ENCODE peak calls at places on chromosomes 6 and 20, in six cellular contexts. One of them, this sample, is unnamed.

GRCh38 chr20:33561981-33562601 is 72.2 kb downstream of the CBFA2T2 start:
- DNase-seq in cardiac fibroblast: peak; percentile 94
- DNase-seq in WTC11: no peak
- DNase-seq in AG04450: peak; percentile 81
- DNase-seq in mesothelial cell of epicardium: peak; percentile 45
- DNase-seq in heart left ventricle: peak; percentile 72
- DNase-seq in this sample: no peak

GRCh38 chr6:168433898-168434297 is 7.1 kb upstream of the SMOC2 start:
- DNase-seq in WTC11: no peak
- DNase-seq in AG04450: no peak
- DNase-seq in heart left ventricle: no peak
- DNase-seq in mesothelial cell of epicardium: peak; percentile 16
- DNase-seq in cardiac fibroblast: no peak
- DNase-seq in this sample: no peak

GRCh38 chr6:116070990-116071389 is 10.3 kb upstream of the FRK start:
- DNase-seq in mesothelial cell of epicardium: no peak
- DNase-seq in heart left ventricle: no peak
- DNase-seq in cardiac fibroblast: no peak
- DNase-seq in WTC11: no peak
- DNase-seq in AG04450: no peak
- DNase-seq in this sample: no peak

GRCh38 chr6:113920663-113921267 is 50.2 kb downstream of the HDAC2 start:
- DNase-seq in WTC11: no peak
- DNase-seq in cardiac fibroblast: no peak
- DNase-seq in AG04450: no peak
- DNase-seq in mesothelial cell of epicardium: no peak
- DNase-seq in heart left ventricle: no peak
- DNase-seq in this sample: no peak

GRCh38 chr6:74931567-74931966 is 274.3 kb downstream of the COL12A1 start:
- DNase-seq in AG04450: peak; percentile 47
- DNase-seq in cardiac fibroblast: peak; percentile 56
- DNase-seq in heart left ventricle: no peak
- DNase-seq in mesothelial cell of epicardium: no peak
- DNase-seq in WTC11: no peak
- DNase-seq in this sample: no peak

GRCh38 chr20:6061544-6061943 is 7.7 kb upstream of the LRRN4 start:
- DNase-seq in AG04450: no peak
- DNase-seq in mesothelial cell of epicardium: no peak
- DNase-seq in cardiac fibroblast: no peak
- DNase-seq in heart left ventricle: no peak
- DNase-seq in WTC11: no peak
- DNase-seq in this sample: no peak

GRCh38 chr20:32052090-32052791 is at the start of gene HCK:
- DNase-seq in WTC11: no peak
- DNase-seq in heart left ventricle: peak; percentile 45
- DNase-seq in cardiac fibroblast: no peak
- DNase-seq in mesothelial cell of epicardium: no peak
- DNase-seq in AG04450: no peak
- DNase-seq in this sample: no peak

GRCh38 chr6:144285798-144286502 is 815 bp downstream of the UTRN start:
- DNase-seq in cardiac fibroblast: peak; percentile 63
- DNase-seq in heart left ventricle: peak; percentile 82
- DNase-seq in mesothelial cell of epicardium: peak; percentile 64
- DNase-seq in AG04450: no peak
- DNase-seq in WTC11: peak; percentile 63
- DNase-seq in this sample: peak; percentile 47

GRCh38 chr20:35007413-35007812 is 51.7 kb downstream of the MYH7B start:
- DNase-seq in AG04450: no peak
- DNase-seq in mesothelial cell of epicardium: no peak
- DNase-seq in WTC11: peak; percentile 6
- DNase-seq in heart left ventricle: no peak
- DNase-seq in cardiac fibroblast: no peak
- DNase-seq in this sample: no peak

GRCh38 chr20:59789641-59790040 is 143.8 kb downstream of the SYCP2 start:
- DNase-seq in WTC11: no peak
- DNase-seq in mesothelial cell of epicardium: peak; percentile 3
- DNase-seq in AG04450: no peak
- DNase-seq in heart left ventricle: no peak
- DNase-seq in cardiac fibroblast: no peak
- DNase-seq in this sample: no peak

GRCh38 chr6:127855542-127856159 is 45.2 kb downstream of the THEMIS start:
- DNase-seq in AG04450: no peak
- DNase-seq in cardiac fibroblast: peak; percentile 66
- DNase-seq in heart left ventricle: no peak
- DNase-seq in mesothelial cell of epicardium: no peak
- DNase-seq in WTC11: peak; percentile 11
- DNase-seq in this sample: no peak

GRCh38 chr6:11653028-11653583 is 115.6 kb downstream of the TMEM170B start:
- DNase-seq in mesothelial cell of epicardium: no peak
- DNase-seq in cardiac fibroblast: peak; percentile 91
- DNase-seq in AG04450: peak; percentile 83
- DNase-seq in heart left ventricle: no peak
- DNase-seq in WTC11: no peak
- DNase-seq in this sample: no peak

GRCh38 chr20:13139459-13140150 is 81.5 kb upstream of the ISM1 start:
- DNase-seq in heart left ventricle: no peak
- DNase-seq in mesothelial cell of epicardium: no peak
- DNase-seq in cardiac fibroblast: no peak
- DNase-seq in WTC11: no peak
- DNase-seq in AG04450: no peak
- DNase-seq in this sample: no peak

GRCh38 chr6:123610779-123611178 is 26.0 kb downstream of the TRDN start:
- DNase-seq in cardiac fibroblast: no peak
- DNase-seq in AG04450: no peak
- DNase-seq in mesothelial cell of epicardium: no peak
- DNase-seq in heart left ventricle: no peak
- DNase-seq in WTC11: no peak
- DNase-seq in this sample: no peak

GRCh38 chr6:46251583-46252339 is 81.0 kb upstream of the ENPP5 start:
- DNase-seq in WTC11: no peak
- DNase-seq in AG04450: no peak
- DNase-seq in cardiac fibroblast: no peak
- DNase-seq in heart left ventricle: no peak
- DNase-seq in mesothelial cell of epicardium: no peak
- DNase-seq in this sample: no peak

GRCh38 chr6:4712291-4712690 is 63.9 kb upstream of the CDYL start:
- DNase-seq in cardiac fibroblast: no peak
- DNase-seq in heart left ventricle: no peak
- DNase-seq in mesothelial cell of epicardium: no peak
- DNase-seq in AG04450: no peak
- DNase-seq in WTC11: no peak
- DNase-seq in this sample: no peak

GRCh38 chr20:43904195-43904594 is 10.5 kb upstream of the TOX2 start:
- DNase-seq in mesothelial cell of epicardium: no peak
- DNase-seq in heart left ventricle: no peak
- DNase-seq in cardiac fibroblast: no peak
- DNase-seq in AG04450: no peak
- DNase-seq in WTC11: peak; percentile 22
- DNase-seq in this sample: no peak

GRCh38 chr6:34852406-34853085 is 35.3 kb downstream of the TAF11 start:
- DNase-seq in mesothelial cell of epicardium: no peak
- DNase-seq in cardiac fibroblast: no peak
- DNase-seq in AG04450: no peak
- DNase-seq in heart left ventricle: no peak
- DNase-seq in WTC11: peak; percentile 25
- DNase-seq in this sample: no peak

GRCh38 chr6:155335265-155335664 is 21.0 kb upstream of the TFB1M start:
- DNase-seq in mesothelial cell of epicardium: no peak
- DNase-seq in cardiac fibroblast: no peak
- DNase-seq in WTC11: no peak
- DNase-seq in heart left ventricle: no peak
- DNase-seq in AG04450: no peak
- DNase-seq in this sample: no peak

GRCh38 chr6:155341130-155341828 is 27.0 kb upstream of the TFB1M start:
- DNase-seq in WTC11: no peak
- DNase-seq in heart left ventricle: no peak
- DNase-seq in mesothelial cell of epicardium: no peak
- DNase-seq in cardiac fibroblast: peak; percentile 35
- DNase-seq in AG04450: no peak
- DNase-seq in this sample: no peak

GRCh38 chr6:155344341-155345006 is 30.2 kb upstream of the TFB1M start:
- DNase-seq in heart left ventricle: no peak
- DNase-seq in AG04450: no peak
- DNase-seq in cardiac fibroblast: no peak
- DNase-seq in mesothelial cell of epicardium: no peak
- DNase-seq in WTC11: no peak
- DNase-seq in this sample: no peak

DNA sequence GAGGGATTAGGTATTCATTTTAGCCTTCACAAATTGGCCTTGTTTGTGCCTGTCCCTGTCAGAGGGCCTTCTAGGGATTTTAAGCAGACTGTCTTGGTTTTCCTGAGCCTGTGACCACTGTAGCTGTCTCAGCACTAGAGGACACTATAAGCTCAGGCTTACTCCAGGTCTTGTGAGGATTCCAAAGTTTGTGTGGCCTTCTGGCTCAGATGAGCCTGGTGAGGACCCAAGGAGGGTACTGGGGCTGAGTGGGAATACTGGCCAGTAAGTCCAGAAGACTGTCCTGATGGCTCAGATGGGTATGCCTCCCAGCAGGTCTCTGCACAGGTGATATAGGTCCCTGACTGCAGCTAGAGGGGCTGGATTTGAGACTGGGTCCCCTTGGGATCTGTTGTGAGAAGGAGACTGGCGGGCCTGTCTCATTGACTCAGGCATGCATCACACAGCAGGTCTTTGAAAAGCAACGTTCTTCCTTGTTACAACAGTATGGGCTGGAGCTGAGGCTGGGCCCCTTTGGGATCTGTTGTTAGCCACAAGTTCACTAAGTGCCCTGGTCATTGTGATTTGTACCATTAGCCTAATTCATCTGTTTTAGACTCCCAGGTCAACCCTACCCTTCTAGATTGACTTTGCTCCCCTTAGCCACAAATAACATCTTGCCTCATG is 26.3 kb upstream of the TFB1M start:
- DNase-seq in heart left ventricle: no peak
- DNase-seq in cardiac fibroblast: peak; percentile 50
- DNase-seq in mesothelial cell of epicardium: no peak
- DNase-seq in WTC11: no peak
- DNase-seq in AG04450: peak; percentile 10
- DNase-seq in this sample: no peak
- TF ChIP-seq CTCF in heart left ventricle: no peak
- TF ChIP-seq CTCF in cardiac fibroblast: peak; percentile 78
- TF ChIP-seq CTCF in mesothelial cell of epicardium: no peak
- TF ChIP-seq CTCF in WTC11: no peak
- TF ChIP-seq CTCF in AG04450: peak; percentile 54
- TF ChIP-seq CTCF in this sample: no peak

DNA sequence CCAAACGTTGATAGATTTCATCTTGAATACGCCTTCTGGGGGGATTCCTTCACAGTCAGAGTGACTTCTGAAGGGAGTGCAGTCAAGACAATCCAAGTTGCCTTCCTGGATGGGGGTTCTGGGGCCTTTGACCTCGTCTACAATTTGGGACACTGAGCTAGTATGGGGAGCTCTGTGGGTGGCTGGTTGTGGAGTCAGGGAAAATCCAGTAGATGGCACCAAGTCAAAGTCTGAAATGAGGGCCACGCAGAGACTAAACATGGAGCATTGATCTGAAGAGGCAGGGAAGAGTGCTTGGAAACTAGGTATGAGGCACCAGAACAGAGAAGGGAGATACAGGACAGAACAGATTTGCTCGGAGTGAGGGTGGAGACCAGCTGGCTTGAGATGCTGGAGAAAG is 43.6 kb upstream of the CCN6 start:
- DNase-seq in WTC11: no peak
- DNase-seq in heart left ventricle: no peak
- DNase-seq in AG04450: no peak
- DNase-seq in mesothelial cell of epicardium: no peak
- DNase-seq in cardiac fibroblast: no peak
- DNase-seq in this sample: no peak
- TF ChIP-seq CTCF in WTC11: no peak
- TF ChIP-seq CTCF in heart left ventricle: no peak
- TF ChIP-seq CTCF in AG04450: no peak
- TF ChIP-seq CTCF in mesothelial cell of epicardium: no peak
- TF ChIP-seq CTCF in cardiac fibroblast: peak; percentile 3
- TF ChIP-seq CTCF in this sample: no peak

DNA sequence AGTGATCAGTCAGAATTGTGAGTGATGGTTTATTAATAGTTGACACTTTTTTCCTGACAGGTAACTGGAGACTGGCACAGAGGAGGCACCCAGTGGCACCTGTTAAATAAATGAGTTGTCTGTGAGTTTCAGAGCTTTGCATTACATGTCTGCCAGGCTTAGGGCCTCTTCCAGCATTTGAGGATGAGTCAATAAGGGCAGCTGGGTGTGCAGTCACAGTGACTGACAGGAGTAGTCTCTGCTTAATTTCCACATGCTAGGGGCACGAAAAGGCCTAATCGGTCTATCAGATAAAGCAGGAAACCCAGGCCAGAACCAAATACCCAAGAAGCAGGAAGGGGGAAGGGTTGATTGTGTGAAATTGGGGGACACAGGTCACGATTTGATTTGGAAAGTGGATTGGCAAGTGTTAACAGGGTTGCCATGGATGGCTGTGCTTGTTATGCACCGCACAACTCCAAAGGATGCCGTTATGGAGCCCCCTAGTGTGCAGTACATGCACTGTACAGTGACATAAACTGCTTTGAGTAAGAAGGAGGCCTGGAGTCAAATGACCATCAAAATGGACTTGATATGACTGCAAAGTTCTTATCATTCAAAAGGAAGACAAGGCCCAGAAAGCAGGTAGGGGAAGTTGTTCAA is 111.9 kb upstream of the GGTLC1 start:
- DNase-seq in cardiac fibroblast: peak; percentile 78
- DNase-seq in AG04450: no peak
- DNase-seq in mesothelial cell of epicardium: no peak
- DNase-seq in WTC11: peak; percentile 50
- DNase-seq in heart left ventricle: peak; percentile 38
- DNase-seq in this sample: peak; percentile 51
- TF ChIP-seq CTCF in cardiac fibroblast: peak; percentile 85
- TF ChIP-seq CTCF in AG04450: peak; percentile 65
- TF ChIP-seq CTCF in mesothelial cell of epicardium: peak; percentile 44
- TF ChIP-seq CTCF in WTC11: peak; percentile 42
- TF ChIP-seq CTCF in heart left ventricle: peak; percentile 80
- TF ChIP-seq CTCF in this sample: peak; percentile 70

DNA sequence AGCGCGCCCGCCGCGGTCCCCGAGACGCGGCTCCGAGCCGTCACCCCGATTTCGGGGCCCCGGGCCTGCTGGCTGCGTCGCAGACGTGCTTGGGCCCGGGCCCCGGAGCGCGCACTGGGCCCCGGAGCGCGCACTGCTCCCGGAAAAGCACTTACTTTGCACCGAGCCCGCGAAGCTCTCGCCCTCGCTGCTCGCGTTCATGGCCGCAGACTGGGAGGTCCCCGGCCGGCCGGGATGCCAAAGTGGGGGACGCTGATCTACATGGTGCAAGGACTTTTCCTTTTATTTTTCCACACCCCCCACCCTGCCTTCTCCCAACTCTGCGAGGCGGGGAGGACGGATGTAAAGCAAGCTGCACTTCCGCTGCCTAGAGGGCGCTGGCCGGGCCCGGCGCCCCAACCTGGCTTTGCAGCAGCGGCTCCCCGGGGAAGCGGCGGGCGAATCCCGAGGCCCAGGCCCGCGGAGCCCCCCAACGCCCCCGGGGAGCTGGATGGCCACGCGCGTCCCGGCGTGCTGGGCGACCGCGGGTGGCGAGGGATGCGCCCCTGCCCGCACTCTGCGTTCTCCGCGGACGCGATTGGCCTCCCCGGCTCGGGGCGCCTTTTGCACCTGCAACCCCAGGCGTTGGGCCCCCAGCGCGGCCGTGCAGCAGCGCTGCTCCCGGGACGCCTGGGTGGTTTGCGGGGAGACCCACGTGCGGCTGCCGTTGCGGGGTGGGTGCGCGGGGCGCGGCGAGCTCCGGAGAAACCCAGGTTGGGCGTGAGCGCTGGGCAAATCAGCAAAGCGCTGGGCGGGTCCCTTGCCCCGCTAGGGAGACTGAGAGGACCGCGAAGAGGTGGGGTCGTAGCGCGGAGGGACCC is at the start of gene ZFP64:
- DNase-seq in mesothelial cell of epicardium: peak; percentile 78
- DNase-seq in heart left ventricle: peak; percentile 82
- DNase-seq in WTC11: peak; percentile 71
- DNase-seq in cardiac fibroblast: peak; percentile 79
- DNase-seq in AG04450: peak; percentile 27
- DNase-seq in this sample: peak; percentile 69
- TF ChIP-seq CTCF in mesothelial cell of epicardium: no peak
- TF ChIP-seq CTCF in heart left ventricle: peak; percentile 47
- TF ChIP-seq CTCF in WTC11: no peak
- TF ChIP-seq CTCF in cardiac fibroblast: peak; percentile 57
- TF ChIP-seq CTCF in AG04450: peak; percentile 73
- TF ChIP-seq CTCF in this sample: peak; percentile 64

This sample was measured in natural killer cell.